ENCODE peak calls at places on chromosomes 13 and 19, in four cellular contexts. M is kidney epithelial cell, B is SK-N-SH, Q is IMR-90. O is an unnamed sample. For H3K27me3 and H3K36me3, the result is how much of the 10 kb centered on the place peaks cover.

GRCh38 chr19:2083174-2083854 is 12.8 kb downstream of the MOB3A start:
- DNase-seq in B (peak), Q (no peak), M (no peak), O (peak)

GRCh38 chr19:33740811-33741396 is 55.8 kb upstream of the KCTD15 start:
- DNase-seq in B (no peak), Q (peak), M (no peak), O (peak)

GRCh38 chr13:48783181-48783630 is 129.5 kb downstream of the CYSLTR2 start:
- DNase-seq in M (no peak), B (no peak), Q (peak), O (no peak)

GRCh38 chr13:90899411-90899810 is 448.1 kb upstream of the MIR17HG start:
- DNase-seq in Q (no peak), M (no peak), B (no peak), O (no peak)

GRCh38 chr13:67880916-67881315 is 650.8 kb upstream of the PCDH9 start:
- DNase-seq in Q (no peak), M (no peak), B (no peak), O (no peak)

GRCh38 chr13:20044086-20044485 is 85.6 kb downstream of the ZMYM2 start:
- DNase-seq in Q (no peak), M (no peak), B (no peak), O (no peak)

GRCh38 chr19:1690570-1691307 is 38.3 kb upstream of the TCF3 start:
- DNase-seq in Q (no peak), M (no peak), B (peak), O (peak)

GRCh38 chr19:48061401-48062344 is 17.8 kb upstream of the CABP5 start:
- DNase-seq in B (no peak), M (no peak), Q (no peak), O (peak)

GRCh38 chr13:76336889-76337844 is 549.0 kb downstream of the KCTD12 start:
- DNase-seq in B (no peak), M (no peak), Q (no peak), O (peak)

GRCh38 chr19:15828121-15828620 is 12.7 kb upstream of the OR10H1 start:
- DNase-seq in M (no peak), Q (no peak), B (no peak), O (no peak)

GRCh38 chr13:73551736-73552135 is 492.9 kb downstream of the KLF5 start:
- DNase-seq in Q (no peak), B (no peak), M (no peak), O (no peak)

GRCh38 chr13:20534038-20534608 is 8.5 kb upstream of the CRYL1 start:
- DNase-seq in M (no peak), Q (no peak), B (no peak), O (no peak)

GRCh38 chr13:84430441-84430840 is 548.2 kb upstream of the SLITRK1 start:
- DNase-seq in B (no peak), Q (peak), M (no peak), O (no peak)

GRCh38 chr13:24668955-24669354 is 11.3 kb upstream of the ATP12A start:
- DNase-seq in Q (no peak), B (no peak), M (no peak), O (no peak)

GRCh38 chr19:50312967-50313811 is 16.0 kb downstream of the KCNC3 start:
- DNase-seq in M (no peak), Q (no peak), B (no peak), O (peak)

GRCh38 chr19:39554701-39555311 is 14.8 kb upstream of the EID2 start:
- DNase-seq in M (no peak), Q (no peak), B (no peak), O (no peak)

GRCh38 chr19:41570639-41571112 is 5.3 kb upstream of the CEACAM21 start:
- DNase-seq in B (peak), M (peak), Q (peak), O (peak)

GRCh38 chr19:35671818-35672217 is 5.5 kb downstream of the UPK1A start:
- DNase-seq in Q (no peak), B (no peak), M (no peak), O (peak)

GRCh38 chr13:72258340-72258981 is 391.5 kb upstream of the DACH1 start:
- DNase-seq in B (no peak), Q (no peak), M (no peak), O (peak)

GRCh38 chr13:35716186-35716585 is 239.7 kb upstream of the MAB21L1 start:
- DNase-seq in Q (peak), M (no peak), B (no peak), O (no peak)

GRCh38 chr13:21322304-21322965 is 136.7 kb downstream of the ZDHHC20 start:
- DNase-seq in Q (no peak), M (no peak), B (no peak), O (no peak)

GRCh38 chr19:10797078-10797477 is 38.9 kb downstream of the TMED1 start:
- DNase-seq in Q (no peak), B (no peak), M (no peak), O (peak)

DNA sequence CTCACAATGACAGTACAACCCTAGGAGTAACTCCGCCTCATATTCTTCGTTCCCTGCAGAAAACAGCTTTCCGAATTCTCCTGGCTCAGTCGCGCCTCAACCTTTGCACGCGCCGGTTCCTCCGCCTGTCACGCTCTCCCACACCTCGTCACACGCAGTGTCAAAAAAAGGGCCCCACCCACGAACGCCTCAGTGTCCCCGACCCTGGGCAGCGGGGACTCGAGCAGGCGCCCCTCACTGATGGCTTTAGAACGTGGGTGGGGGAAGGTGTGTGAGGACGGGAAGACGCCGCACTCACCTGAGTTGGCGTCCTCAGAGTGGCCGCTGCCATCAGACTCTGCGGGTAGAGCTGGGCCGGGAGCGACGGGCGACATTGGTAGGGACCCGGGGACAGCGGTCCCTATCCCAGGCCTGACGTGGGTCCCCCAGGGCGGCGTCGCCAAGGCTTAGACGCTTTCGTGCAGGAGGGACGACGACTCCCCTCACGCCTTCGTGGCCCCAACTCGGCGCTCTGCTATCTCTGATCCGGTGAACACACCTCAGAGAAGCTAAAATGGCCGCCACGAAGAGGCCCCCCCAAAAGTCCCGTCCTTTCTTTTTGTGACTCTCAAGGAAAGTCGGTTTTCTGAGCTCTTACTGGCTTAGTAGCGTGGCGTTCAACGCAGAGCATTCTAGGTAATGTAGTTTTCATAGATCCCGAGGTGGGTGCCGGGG is at the start of gene ZNF154:
- DNase-seq in M (peak), Q (peak), B (no peak), O (peak)
- H3K4me3 ChIP-seq in M (peak), Q (peak), B (no peak), O (peak)

GRCh38 chr13:31016342-31017325 is 84.2 kb downstream of the TEX26 start:
- DNase-seq in M (no peak), B (no peak), Q (no peak), O (no peak)
- H3K27me3 ChIP-seq in M (under half), B (under half), Q (under half), O (under half)

DNA sequence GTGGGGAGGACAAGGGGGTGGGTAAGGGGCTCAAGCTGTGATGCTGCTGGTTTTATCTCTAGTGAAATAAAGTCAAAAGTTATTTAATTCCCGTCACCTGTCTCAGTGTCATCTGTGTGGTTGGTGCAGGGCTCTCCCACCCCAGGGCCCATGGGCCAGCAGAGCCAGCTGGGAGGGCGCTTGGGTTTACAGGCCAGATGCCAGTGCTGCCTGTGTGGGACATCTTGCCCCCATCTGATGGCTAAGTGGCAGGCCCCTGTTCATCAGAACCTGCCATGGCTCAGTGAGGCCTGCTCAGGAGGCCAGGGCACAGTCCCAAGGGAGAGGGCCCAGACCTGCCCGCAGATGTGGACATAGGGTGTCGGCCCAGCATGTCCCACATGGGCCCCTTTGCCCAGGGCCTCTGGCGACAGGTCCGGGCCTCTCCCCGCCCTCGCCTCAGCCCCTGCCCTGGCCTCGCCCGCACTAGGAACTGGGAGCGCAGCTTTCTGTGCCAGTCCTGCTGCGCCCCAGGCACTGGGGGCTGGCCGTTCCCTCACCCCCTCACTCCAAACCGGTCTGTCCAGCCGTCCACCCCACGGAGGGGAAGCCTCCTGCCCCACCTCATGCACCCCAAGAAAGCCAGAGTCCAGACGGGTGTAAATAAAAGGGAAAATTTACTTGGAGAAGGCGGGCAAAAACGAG is 5.3 kb downstream of the ZNF296 start:
- DNase-seq in B (peak), Q (no peak), M (no peak), O (peak)
- H3K36me3 ChIP-seq in B (under half), Q (under half), M (under half), O (under half)

DNA sequence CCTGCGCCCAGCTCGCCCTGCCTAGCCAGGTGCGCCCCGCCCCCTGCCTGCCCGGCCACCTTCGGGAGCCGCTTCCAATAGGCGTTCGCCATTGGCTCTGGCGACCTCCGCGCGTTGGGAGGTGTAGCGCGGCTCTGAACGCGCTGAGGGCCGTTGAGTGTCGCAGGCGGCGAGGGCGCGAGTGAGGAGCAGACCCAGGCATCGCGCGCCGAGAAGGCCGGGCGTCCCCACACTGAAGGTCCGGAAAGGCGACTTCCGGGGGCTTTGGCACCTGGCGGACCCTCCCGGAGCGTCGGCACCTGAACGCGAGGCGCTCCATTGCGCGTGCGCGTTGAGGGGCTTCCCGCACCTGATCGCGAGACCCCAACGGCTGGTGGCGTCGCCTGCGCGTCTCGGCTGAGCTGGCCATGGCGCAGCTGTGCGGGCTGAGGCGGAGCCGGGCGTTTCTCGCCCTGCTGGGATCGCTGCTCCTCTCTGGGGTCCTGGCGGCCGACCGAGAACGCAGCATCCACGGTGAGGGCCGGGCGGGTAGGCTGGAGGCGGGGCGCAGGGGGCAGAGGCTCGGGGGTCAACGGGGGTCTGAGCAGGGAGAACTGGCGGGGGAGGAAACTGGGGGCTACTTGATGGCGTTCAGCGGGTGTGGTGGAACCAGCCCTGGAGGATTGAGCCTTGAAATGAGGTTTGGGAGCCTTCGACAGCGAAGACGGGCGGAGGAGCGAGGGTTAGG is at the start of gene SPINT2:
- DNase-seq in Q (no peak), B (peak), M (no peak), O (peak)
- H3K4me3 ChIP-seq in Q (peak), B (peak), M (peak), O (peak)

GRCh38 chr13:98749501-98749900 is 3.0 kb downstream of the SLC15A1 start:
- DNase-seq in Q (peak), M (no peak), B (no peak), O (no peak)

GRCh38 chr13:98752942-98753290 is 444 bp upstream of the SLC15A1 start:
- DNase-seq in M (no peak), B (no peak), Q (no peak), O (no peak)

GRCh38 chr13:98755116-98755515 is 2.6 kb upstream of the SLC15A1 start:
- DNase-seq in M (no peak), Q (no peak), B (no peak), O (no peak)

GRCh38 chr13:98752111-98752941 is at the start of gene SLC15A1:
- DNase-seq in M (no peak), B (peak), Q (no peak), O (peak)

DNA sequence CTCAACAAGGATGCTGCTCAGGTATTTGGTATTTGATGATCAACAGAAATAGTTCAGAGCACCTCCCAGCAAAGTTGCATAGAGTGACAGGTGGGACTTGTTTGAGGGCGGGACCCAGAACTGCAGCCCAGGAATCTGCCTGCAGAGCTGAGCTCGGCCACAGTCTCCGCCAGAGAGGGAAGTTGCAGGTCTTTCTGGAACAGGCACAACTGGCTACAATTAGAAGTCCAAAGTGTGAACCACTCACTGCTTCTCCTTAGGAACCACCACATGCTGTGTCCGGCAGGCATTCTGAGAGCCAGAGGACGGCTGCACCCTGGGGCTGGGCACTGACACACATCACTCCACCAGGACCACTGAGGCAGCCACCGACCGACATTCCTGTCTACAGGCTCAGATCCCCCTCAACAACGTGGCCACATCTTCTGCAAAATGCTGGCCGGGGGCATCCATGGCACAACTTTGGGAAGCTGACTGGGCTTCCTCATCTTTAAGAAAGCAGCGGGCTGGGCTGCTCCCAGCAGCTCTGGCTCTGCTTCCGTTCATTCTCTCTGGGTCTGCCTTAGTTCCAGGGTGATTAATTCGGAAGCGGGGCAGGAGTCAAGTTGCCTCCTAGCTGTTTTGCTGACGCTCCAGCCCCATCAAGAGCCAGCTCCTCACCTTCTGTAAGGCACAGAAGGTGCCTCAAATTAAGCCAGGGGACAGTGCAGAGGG is 918 bp downstream of the SLC15A1 start:
- DNase-seq in Q (peak), B (peak), M (no peak), O (peak)
- H3K27me3 ChIP-seq in Q (under half), B (under half), M (under half), O (under half)

GRCh38 chr19:3203754-3204645 is 18.3 kb downstream of the NCLN start:
- DNase-seq in Q (no peak), M (no peak), B (no peak), O (peak)

GRCh38 chr19:3202346-3202745 is 16.6 kb downstream of the NCLN start:
- DNase-seq in Q (no peak), B (no peak), M (no peak), O (no peak)

GRCh38 chr19:3201911-3202310 is 16.2 kb downstream of the NCLN start:
- DNase-seq in B (no peak), Q (no peak), M (no peak), O (no peak)

GRCh38 chr19:3198901-3199700 is 13.4 kb downstream of the NCLN start:
- DNase-seq in M (no peak), Q (no peak), B (no peak), O (no peak)

DNA sequence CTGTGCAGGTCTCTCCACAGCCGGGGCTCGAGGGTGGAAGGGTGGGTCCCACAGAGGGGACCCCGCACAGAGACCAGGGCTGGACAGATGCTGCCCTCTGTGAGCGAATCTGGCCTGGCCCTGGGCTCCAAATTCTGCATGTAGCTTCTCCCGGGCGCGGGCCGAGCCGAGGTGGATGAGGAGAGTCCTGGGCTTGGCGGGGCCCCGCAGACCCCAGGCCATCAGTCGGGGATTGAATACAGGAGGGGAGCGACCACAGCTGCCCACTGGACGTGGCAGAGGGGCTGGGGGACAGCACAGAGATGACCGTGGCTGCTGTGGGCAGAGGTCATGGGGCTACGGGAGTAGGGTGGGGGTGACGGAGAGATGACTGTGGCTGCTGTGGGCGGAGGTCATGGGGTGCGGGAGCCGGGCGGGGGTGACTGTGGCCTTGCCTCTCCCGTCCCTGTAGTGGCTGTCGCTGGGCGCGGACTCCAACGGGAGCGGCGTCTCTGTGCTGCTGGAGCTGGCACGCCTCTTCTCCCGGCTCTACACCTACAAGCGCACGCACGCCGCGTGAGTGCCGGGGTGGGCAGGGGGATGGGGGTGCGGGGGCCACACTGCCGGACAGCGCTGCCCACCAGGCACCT is 15.5 kb downstream of the NCLN start:
- DNase-seq in M (no peak), B (no peak), Q (no peak), O (peak)
- H3K36me3 ChIP-seq in M (under half), B (under half), Q (under half), O (under half)

GRCh38 chr19:18587561-18587960 is 1.0 kb upstream of the REX1BD start:
- DNase-seq in B (no peak), M (no peak), Q (no peak), O (no peak)
- H3K4me3 ChIP-seq in B (no peak), M (no peak), Q (no peak), O (no peak)

DNA sequence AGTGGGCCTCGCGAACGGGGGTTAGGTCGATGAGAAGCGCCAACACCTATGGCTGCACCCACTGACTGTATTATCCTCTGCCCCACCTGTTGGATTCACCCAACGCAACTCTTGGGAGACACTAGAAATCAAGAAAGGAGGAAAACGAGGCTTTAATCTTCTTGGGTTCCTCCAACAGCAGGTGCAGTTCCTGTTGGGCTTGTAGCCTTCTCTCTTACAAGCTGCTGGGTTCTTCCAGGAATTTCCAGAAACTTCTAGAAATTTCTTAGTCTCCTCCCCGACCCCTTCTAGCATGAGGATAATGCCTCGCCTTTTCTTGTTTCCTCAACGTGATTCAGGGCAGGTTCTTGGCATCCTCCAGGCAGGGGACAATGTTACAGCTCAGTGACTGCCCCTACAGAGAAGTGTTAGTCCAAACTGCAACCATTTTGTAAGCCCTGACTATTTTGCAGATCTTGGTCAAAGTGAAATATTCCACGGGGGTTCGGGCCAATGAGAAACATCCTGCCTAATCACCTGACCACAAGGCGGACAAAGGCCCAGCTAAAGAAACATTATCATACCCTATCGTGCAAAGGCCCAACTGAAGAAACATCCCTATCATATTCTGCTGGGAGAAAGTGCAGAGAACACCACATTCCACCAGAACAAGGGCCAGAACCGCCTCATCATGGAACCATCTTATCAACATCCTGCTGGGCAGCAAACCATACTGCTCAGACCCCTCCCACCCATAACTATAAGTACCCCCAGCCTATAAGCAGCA is 598 bp upstream of the PNMA8A start:
- DNase-seq in M (no peak), Q (no peak), B (no peak), O (no peak)
- H3K27me3 ChIP-seq in M (under half), Q (under half), B (under half), O (under half)

GRCh38 chr13:95624020-95624419 is 20.5 kb downstream of the DZIP1 start:
- DNase-seq in Q (peak), B (peak), M (no peak), O (peak)
- H3K36me3 ChIP-seq in Q (under half), B (half or more), M (under half), O (under half)

O was measured in H7.